ENCODE peak calls at places on chromosomes 5 and 9, in four cellular contexts. E is HepG2, R is GM12878, B is K562. K is an unnamed sample.

GRCh38 chr5:137145726-137146125 is 353.4 kb downstream of the SPOCK1 start:
- DNase-seq in E (no peak), B (no peak), R (no peak), K (no peak)

GRCh38 chr9:80522465-80522864 is 950.7 kb downstream of the TLE4 start:
- DNase-seq in R (no peak), B (no peak), E (no peak), K (no peak)

GRCh38 chr5:9268226-9268625 is 277.6 kb downstream of the SEMA5A start:
- DNase-seq in E (no peak), B (no peak), R (no peak), K (no peak)

GRCh38 chr5:30341492-30341891 is 852.0 kb upstream of the CDH6 start:
- DNase-seq in B (no peak), E (no peak), R (no peak), K (no peak)

GRCh38 chr9:114592356-114592755 is 4.8 kb downstream of the ATP6V1G1 start:
- DNase-seq in R (no peak), B (no peak), E (no peak), K (no peak)

GRCh38 chr5:31408814-31409213 is 123.1 kb downstream of the DROSHA start:
- DNase-seq in B (no peak), E (no peak), R (no peak), K (no peak)

GRCh38 chr5:107954254-107954653 is 283.5 kb upstream of the EFNA5 start:
- DNase-seq in R (no peak), E (no peak), B (no peak), K (no peak)

GRCh38 chr9:102360846-102361245 is 622.4 kb upstream of the GRIN3A start:
- DNase-seq in E (no peak), B (no peak), R (no peak), K (no peak)

GRCh38 chr5:7850533-7851239 is at the start of gene CFAP90:
- DNase-seq in B (no peak), R (no peak), E (peak), K (peak)

GRCh38 chr5:95223859-95224258 is 61.0 kb downstream of the MCTP1 start:
- DNase-seq in E (no peak), R (no peak), B (no peak), K (no peak)

GRCh38 chr9:23926378-23926777 is 100.3 kb upstream of the ELAVL2 start:
- DNase-seq in R (peak), E (no peak), B (no peak), K (no peak)

GRCh38 chr5:11903614-11904269 is 504 bp downstream of the CTNND2 start:
- DNase-seq in R (no peak), E (no peak), B (no peak), K (no peak)

GRCh38 chr5:103120607-103121200 is 603 bp downstream of the PPIP5K2 start:
- DNase-seq in R (no peak), E (peak), B (peak), K (peak)

GRCh38 chr9:132169672-132170392 is 8.0 kb downstream of the NTNG2 start:
- DNase-seq in R (no peak), E (peak), B (peak), K (peak)
- TF ChIP-seq FOXM1 in R (no peak), E (no peak), B (no peak), K (no peak)

DNA sequence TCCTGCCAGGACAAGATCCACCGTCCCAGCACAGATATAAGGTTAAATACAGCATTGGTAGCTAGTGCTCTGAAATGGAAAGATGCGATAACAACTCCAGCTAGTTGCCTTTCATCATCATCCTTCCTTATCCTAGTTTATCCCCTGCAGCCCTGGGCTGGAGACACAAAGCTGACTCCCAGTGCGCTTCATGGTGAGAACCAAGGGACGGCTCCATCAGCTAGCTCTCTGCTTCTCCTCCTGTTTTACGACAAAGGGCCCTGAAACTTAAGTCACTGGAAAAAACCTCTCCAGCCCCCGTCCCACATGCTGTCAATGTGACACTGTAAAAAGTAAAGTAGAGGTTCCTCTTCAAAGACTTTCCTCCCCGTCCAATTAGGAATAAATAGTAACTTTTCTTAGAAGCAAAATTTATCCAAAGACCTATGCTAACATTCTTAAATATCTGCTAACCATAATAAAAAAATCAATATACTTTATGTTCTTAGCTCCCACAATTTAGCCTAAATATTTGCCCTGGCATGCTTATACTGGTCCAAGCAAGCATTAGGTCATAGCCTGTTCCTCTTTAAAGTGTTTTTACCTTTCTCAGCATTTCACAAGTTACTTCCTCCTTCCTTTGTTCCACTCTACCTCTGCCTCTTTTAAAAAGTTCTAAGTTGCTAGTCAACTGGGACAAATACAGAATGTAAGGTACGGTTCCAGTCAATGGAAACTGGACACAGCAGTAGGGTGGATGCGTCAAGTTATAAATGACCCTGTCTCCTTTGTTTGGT is 37.6 kb downstream of the CDC14B start:
- DNase-seq in B (no peak), E (no peak), R (no peak), K (no peak)
- TF ChIP-seq TARDBP in B (no peak), E (no peak), R (no peak), K (no peak)

GRCh38 chr9:120351106-120351505 is 228.9 kb downstream of the CDK5RAP2 start:
- DNase-seq in E (no peak), R (no peak), B (no peak), K (no peak)
- TF ChIP-seq FOXM1 in E (no peak), R (no peak), B (no peak), K (no peak)

GRCh38 chr5:72850113-72850512 is 33.7 kb downstream of the TNPO1 start:
- DNase-seq in R (no peak), E (no peak), B (no peak), K (no peak)
- TF ChIP-seq TARDBP in R (no peak), E (no peak), B (no peak), K (no peak)

GRCh38 chr9:84759300-84759750 is 89.8 kb downstream of the NTRK2 start:
- DNase-seq in B (no peak), R (peak), E (no peak), K (no peak)
- TF ChIP-seq FOXM1 in B (no peak), R (peak), E (no peak), K (no peak)

DNA sequence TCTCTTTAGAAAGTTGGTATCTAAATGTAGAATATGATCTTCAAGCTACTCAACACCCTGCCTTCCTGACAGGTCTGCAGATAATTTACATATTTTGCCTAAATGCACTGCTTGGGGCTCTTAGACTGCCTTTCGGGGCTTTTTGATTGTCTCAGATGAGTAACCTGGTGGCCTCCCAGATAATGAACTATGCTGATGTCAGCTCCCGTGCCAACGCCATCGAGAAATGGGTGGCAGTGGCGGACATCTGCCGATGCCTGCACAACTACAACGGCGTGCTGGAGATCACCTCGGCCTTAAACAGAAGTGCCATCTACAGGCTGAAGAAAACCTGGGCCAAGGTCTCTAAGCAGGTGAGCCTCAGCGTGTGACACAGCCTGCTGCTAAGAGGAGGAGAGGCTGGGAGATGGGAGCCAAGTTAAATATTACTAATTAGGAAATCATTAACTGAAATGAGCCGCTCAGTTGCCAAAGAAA is 20.9 kb upstream of the CKMT2 start:
- DNase-seq in E (no peak), R (peak), B (no peak), K (no peak)
- TF ChIP-seq TARDBP in E (no peak), R (no peak), B (no peak), K (no peak)